ENCODE peak calls at places on chromosome 4, in six cellular contexts. Z, N, B, A, O and G are unnamed samples.

GRCh38 chr4:91123742-91124141 is 996.5 kb downstream of the CCSER1 start:
- DNase-seq in A (no peak), B (no peak), Z (no peak), N (no peak), O (no peak), G (no peak)

GRCh38 chr4:170111100-170111499 is 21.3 kb upstream of the AADAT start:
- DNase-seq in B (no peak), Z (no peak), N (no peak), A (no peak), O (no peak), G (no peak)

GRCh38 chr4:121053601-121054143 is 18.7 kb downstream of the NDNF start:
- DNase-seq in O (no peak), N (no peak), A (no peak), Z (no peak), B (peak), G (no peak)

GRCh38 chr4:27620886-27621285 is 760.2 kb downstream of the STIM2 start:
- DNase-seq in Z (no peak), B (no peak), A (no peak), N (peak), O (no peak), G (no peak)

GRCh38 chr4:24688453-24688852 is 104.1 kb upstream of the DHX15 start:
- DNase-seq in N (no peak), Z (no peak), B (no peak), O (no peak), A (no peak), G (no peak)

GRCh38 chr4:171846232-171846631 is 33.0 kb downstream of the GALNTL6 start:
- DNase-seq in Z (peak), B (peak), N (peak), A (peak), O (peak), G (peak)

GRCh38 chr4:26573389-26573794 is 10.5 kb upstream of the TBC1D19 start:
- DNase-seq in A (peak), N (no peak), B (peak), O (peak), Z (no peak), G (no peak)

GRCh38 chr4:123892997-123893745 is 496.6 kb downstream of the SPRY1 start:
- DNase-seq in O (no peak), A (no peak), Z (no peak), B (no peak), N (no peak), G (no peak)

GRCh38 chr4:166008510-166008909 is 135.5 kb downstream of the TLL1 start:
- DNase-seq in A (no peak), O (no peak), B (no peak), N (no peak), Z (no peak), G (no peak)

GRCh38 chr4:13912966-13913365 is 285.4 kb upstream of the BOD1L1 start:
- DNase-seq in A (no peak), O (no peak), Z (no peak), N (no peak), B (no peak), G (no peak)

GRCh38 chr4:124459922-124460301 is 252.6 kb downstream of the ANKRD50 start:
- DNase-seq in B (no peak), A (no peak), Z (no peak), O (peak), N (peak), G (no peak)

GRCh38 chr4:183658362-183659028 is 490 bp downstream of the RWDD4 start:
- DNase-seq in O (peak), N (peak), Z (no peak), B (peak), A (peak), G (peak)

GRCh38 chr4:55742655-55743191 is 76.9 kb upstream of the EXOC1L start:
- DNase-seq in O (no peak), N (peak), B (peak), Z (no peak), A (no peak), G (peak)

GRCh38 chr4:103074598-103075434 is 1.7 kb downstream of the SLC9B2 start:
- DNase-seq in Z (no peak), N (no peak), B (peak), A (peak), O (no peak), G (no peak)

GRCh38 chr4:163592207-163592606 is 97.7 kb downstream of the TMA16 start:
- DNase-seq in A (peak), O (no peak), B (no peak), Z (no peak), N (no peak), G (no peak)

GRCh38 chr4:170015285-170015684 is 10.9 kb downstream of the MFAP3L start:
- DNase-seq in O (no peak), N (no peak), Z (no peak), A (no peak), B (no peak), G (no peak)

GRCh38 chr4:3500111-3500510 is 32.1 kb downstream of the LRPAP1 start:
- DNase-seq in O (no peak), N (no peak), B (no peak), Z (no peak), A (no peak), G (no peak)

GRCh38 chr4:57078685-57079521 is 31.3 kb downstream of the IGFBP7 start:
- DNase-seq in A (no peak), O (peak), B (no peak), Z (no peak), N (peak), G (peak)

GRCh38 chr4:129371901-129372300 is 275.9 kb downstream of the C4orf33 start:
- DNase-seq in O (no peak), N (no peak), B (no peak), Z (no peak), A (no peak), G (no peak)

GRCh38 chr4:87848622-87849351 is 16.0 kb downstream of the MEPE start:
- DNase-seq in N (peak), B (peak), A (peak), O (peak), Z (peak), G (peak)

GRCh38 chr4:173508386-173509002 is 21.5 kb downstream of the HAND2 start:
- DNase-seq in Z (no peak), B (no peak), N (peak), A (no peak), O (peak), G (peak)

GRCh38 chr4:2977116-2978097 is 14.0 kb downstream of the GRK4 start:
- DNase-seq in N (no peak), A (no peak), B (peak), Z (no peak), O (no peak), G (peak)

GRCh38 chr4:186144596-186145569 is 40.4 kb downstream of the FAM149A start:
- DNase-seq in Z (no peak), N (peak), A (no peak), B (peak), O (peak), G (peak)

GRCh38 chr4:156476359-156476758 is 495.2 kb downstream of the PDGFC start:
- DNase-seq in O (no peak), B (peak), N (no peak), A (no peak), Z (peak), G (peak)

GRCh38 chr4:112973897-112974296 is 75.6 kb upstream of the ANK2 start:
- DNase-seq in N (no peak), Z (no peak), O (no peak), B (no peak), A (no peak), G (no peak)

GRCh38 chr4:53844133-53844532 is 220.3 kb downstream of the CHIC2 start:
- DNase-seq in A (no peak), B (no peak), N (peak), O (no peak), Z (no peak), G (no peak)

GRCh38 chr4:53841711-53842110 is 222.7 kb downstream of the CHIC2 start:
- DNase-seq in O (no peak), A (no peak), B (no peak), Z (no peak), N (no peak), G (no peak)

DNA sequence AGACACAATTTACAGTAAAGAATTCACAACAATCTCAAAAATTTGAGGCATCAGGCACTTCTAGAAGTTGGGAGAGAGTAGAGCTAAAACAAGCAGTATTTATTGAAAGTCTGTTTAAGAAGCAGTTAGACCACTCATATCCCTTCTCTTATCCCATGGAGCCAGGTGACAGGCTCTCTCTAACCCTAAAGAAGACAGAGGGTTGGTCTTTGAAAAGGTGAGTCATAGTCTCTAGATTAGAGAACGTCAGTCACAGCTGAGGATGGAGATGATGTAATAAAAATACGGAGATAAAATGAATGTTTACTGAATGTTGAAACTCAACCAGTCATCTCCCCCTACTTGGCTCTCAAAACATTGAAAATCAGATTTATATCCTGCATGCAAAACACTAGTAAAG is 223.8 kb downstream of the CHIC2 start:
- DNase-seq in O (no peak), A (no peak), B (peak), N (no peak), Z (no peak), G (peak)
- TF ChIP-seq EZH2phosphoT487 in O (no peak), A (no peak), B (no peak), N (no peak), Z (no peak), G (no peak)

GRCh38 chr4:39166177-39166576 is 16.2 kb upstream of the WDR19 start:
- DNase-seq in Z (no peak), O (peak), B (no peak), N (no peak), A (peak), G (no peak)
- TF ChIP-seq EZH2phosphoT487 in Z (no peak), O (no peak), B (no peak), N (no peak), A (no peak), G (no peak)

GRCh38 chr4:5433196-5433595 is 275.2 kb downstream of the EVC2 start:
- DNase-seq in Z (no peak), O (no peak), B (no peak), A (no peak), N (no peak), G (no peak)
- TF ChIP-seq EZH2phosphoT487 in Z (no peak), O (no peak), B (no peak), A (no peak), N (no peak), G (no peak)

DNA sequence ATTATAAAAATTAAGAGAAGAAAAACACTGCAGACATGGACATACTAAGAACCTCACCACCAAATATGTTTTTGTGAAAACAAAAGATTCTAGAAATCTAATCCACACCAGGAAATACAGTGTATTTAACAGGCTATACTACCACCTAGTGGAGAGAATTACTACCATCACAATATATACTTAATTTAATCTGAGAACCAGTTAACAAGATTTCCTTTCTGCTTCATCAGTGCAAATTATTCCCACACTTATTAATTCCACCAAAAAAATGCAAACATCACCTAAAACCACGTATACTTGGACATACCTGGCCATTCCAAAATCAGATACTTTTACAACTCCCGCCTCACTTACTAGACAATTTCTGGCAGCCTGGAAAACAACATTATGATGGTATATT is 7.0 kb upstream of the TXK start:
- DNase-seq in A (peak), N (peak), Z (no peak), O (peak), B (peak), G (peak)
- TF ChIP-seq EZH2phosphoT487 in A (no peak), N (no peak), Z (no peak), O (no peak), B (no peak), G (no peak)